ENCODE peak calls at places on chromosome 6, in four cellular contexts. C is PC-3, O is Peyer's patch, P is adipocyte. H is an unnamed sample.

GRCh38 chr6:114144887-114145851 is 174.2 kb upstream of the HDAC2 start:
- DNase-seq in O (no peak), C (no peak), P (peak; percentile 29), H (no peak)

GRCh38 chr6:170143401-170144150 is 147.3 kb downstream of the DLL1 start:
- DNase-seq in P (no peak), O (no peak), C (no peak), H (peak; percentile 20)

GRCh38 chr6:9514146-9514545 is 900.7 kb downstream of the TFAP2A start:
- DNase-seq in C (no peak), P (no peak), O (no peak), H (no peak)

GRCh38 chr6:122005661-122006060 is 393.8 kb upstream of the HSF2 start:
- DNase-seq in P (no peak), C (no peak), O (no peak), H (no peak)

GRCh38 chr6:64411226-64411625 is 775.6 kb downstream of the PHF3 start:
- DNase-seq in P (no peak), O (no peak), C (no peak), H (no peak)

GRCh38 chr6:40997256-40997957 is 41.6 kb downstream of the UNC5CL start:
- DNase-seq in P (peak; percentile 39), O (no peak), C (peak; percentile 90), H (peak; percentile 67)

GRCh38 chr6:43202451-43202850 is 20.5 kb downstream of the CUL9 start:
- DNase-seq in O (no peak), C (no peak), P (no peak), H (no peak)

GRCh38 chr6:6469074-6469473 is 119.4 kb upstream of the LY86 start:
- DNase-seq in O (no peak), C (peak; percentile 77), P (no peak), H (no peak)

GRCh38 chr6:70673601-70674000 is 5.9 kb downstream of the SMAP1 start:
- DNase-seq in C (peak; percentile 21), O (no peak), P (peak; percentile 60), H (no peak)

GRCh38 chr6:26420607-26421235 is 18.6 kb downstream of the BTN3A1 start:
- DNase-seq in P (peak; percentile 55), O (no peak), C (peak; percentile 43), H (no peak)

GRCh38 chr6:157436200-157436943 is 55.4 kb downstream of the ZDHHC14 start:
- DNase-seq in C (no peak), P (no peak), O (no peak), H (no peak)

GRCh38 chr6:3742076-3742425 is 9.5 kb downstream of the PXDC1 start:
- DNase-seq in O (no peak), C (peak; percentile 66), P (no peak), H (no peak)
- H3K4me3 ChIP-seq in O (no peak overlapping the region), C (peak overlapping the region; percentile 58), P (peak overlapping the region; percentile 76), H (no peak overlapping the region)

GRCh38 chr6:81754906-81755305 is 2.4 kb upstream of the TENT5A start:
- DNase-seq in C (no peak), O (no peak), P (no peak), H (no peak)
- H3K4me1 ChIP-seq in C (peaks cover 7% of the 10 kb centered on the region), O (no peaks in the 10 kb centered on the region), P (peaks cover 14% of the 10 kb centered on the region), H (peaks cover 18% of the 10 kb centered on the region)

DNA sequence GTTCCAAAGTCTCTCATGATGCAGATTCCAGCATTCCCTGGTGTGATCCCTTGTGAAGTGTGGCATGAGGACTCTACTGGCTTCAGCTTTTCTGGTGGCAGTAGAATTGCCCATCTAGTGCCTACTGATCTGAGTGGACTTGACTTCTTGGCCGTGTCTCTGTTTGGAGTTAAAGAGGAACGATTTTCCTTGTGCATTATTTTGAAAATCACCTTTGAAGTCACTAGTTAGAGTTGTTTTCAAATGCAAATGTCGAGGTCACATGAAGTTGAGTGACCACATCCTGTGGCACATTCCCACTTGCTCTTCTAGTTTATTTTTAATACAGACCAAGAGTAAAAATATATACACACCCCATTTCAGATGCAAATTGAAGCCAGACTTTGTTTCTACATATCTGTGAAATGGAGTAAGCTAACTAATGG is 270.7 kb upstream of the TAB2 start:
- DNase-seq in O (peak; percentile 66), P (peak; percentile 44), C (no peak), H (no peak)
- H3K4me3 ChIP-seq in O (no peak overlapping the region), P (no peak overlapping the region), C (no peak overlapping the region), H (no peak overlapping the region)

GRCh38 chr6:35488517-35488862 is 8.4 kb downstream of the TEAD3 start:
- DNase-seq in O (no peak), C (no peak), P (no peak), H (no peak)
- H3K4me1 ChIP-seq in O (no peaks in the 10 kb centered on the region), C (peaks cover 48% of the 10 kb centered on the region), P (peaks cover 35% of the 10 kb centered on the region), H (peaks cover 74% of the 10 kb centered on the region)

DNA sequence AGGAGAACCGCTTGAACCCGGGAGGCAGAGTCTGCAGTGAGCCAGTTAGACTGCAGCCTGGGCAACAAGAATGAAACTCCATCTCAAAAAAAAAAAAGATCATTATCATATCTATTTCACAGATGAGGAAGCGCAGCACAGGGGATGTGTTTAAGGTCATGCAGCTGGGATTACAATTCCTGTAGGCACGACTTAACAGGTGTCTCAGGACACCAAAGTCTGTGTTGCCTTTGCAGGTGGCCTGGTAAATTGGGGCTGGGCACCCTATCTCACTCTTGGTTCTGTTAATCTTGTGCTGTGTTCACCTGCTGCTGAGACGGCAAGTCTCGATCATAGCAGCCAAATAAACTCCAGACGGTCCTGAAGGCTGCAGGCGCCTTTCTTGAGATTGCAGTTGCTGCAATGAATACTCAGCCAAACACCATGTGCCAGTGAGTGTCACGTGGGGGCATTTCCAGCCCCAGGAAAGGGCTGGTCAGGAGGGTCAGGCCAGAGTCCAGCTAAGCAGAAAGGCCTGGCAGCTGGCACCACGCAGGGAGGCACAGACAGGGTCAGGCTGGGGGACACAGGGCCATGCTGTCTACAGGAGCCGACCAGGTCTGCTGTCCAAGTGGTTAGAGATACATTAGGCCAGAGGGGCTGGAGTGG is 55.8 kb downstream of the FGD2 start:
- DNase-seq in P (no peak), C (no peak), O (no peak), H (peak; percentile 83)
- H3K4me3 ChIP-seq in P (no peak overlapping the region), C (no peak overlapping the region), O (no peak overlapping the region), H (no peak overlapping the region)

GRCh38 chr6:36605102-36605501 is 10.9 kb downstream of the SRSF3 start:
- DNase-seq in P (no peak), O (no peak), C (no peak), H (no peak)
- H3K4me1 ChIP-seq in P (peaks cover 77% of the 10 kb centered on the region), O (peaks cover 6% of the 10 kb centered on the region), C (peaks cover 4% of the 10 kb centered on the region), H (peaks cover 100% of the 10 kb centered on the region)

DNA sequence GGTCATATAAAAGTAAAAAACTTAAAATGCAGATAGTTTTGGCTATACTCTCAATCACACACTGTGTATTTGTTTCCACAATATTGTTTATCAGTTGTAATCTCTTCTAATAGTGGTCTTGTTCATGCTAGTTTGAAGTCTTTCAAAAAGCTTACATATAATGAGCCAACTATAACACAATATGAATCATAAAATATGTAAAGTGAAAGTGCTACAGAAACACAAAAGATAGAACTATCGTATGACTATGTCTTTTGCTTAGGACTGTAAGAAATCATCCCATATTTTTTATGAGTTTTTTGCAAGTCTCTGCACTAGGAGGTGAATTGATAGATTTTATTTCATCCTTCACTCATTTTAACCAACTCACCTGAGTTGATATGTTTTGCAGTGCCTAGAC is 136.0 kb downstream of the MMUT start:
- DNase-seq in C (peak; percentile 12), O (no peak), P (peak; percentile 18), H (no peak)
- H3K4me3 ChIP-seq in C (peak overlapping the region; percentile 36), O (no peak overlapping the region), P (peak overlapping the region; percentile 30), H (no peak overlapping the region)

H was measured in stomach.